ENCODE peak calls at places on chromosomes 6 and 20, in nine cellular contexts. W is K562, Q is HepG2, X is A549, C is SK-N-SH, M is HCT116, R is GM12878, G is endothelial cell of umbilical vein, Y is H1. S is an unnamed sample.

GRCh38 chr6:125201961-125202729 is 48.6 kb downstream of the TPD52L1 start:
- DNase-seq in W (peak), Q (no peak), X (peak), C (no peak), M (peak), R (no peak), G (peak), Y (no peak), S (no peak)

GRCh38 chr6:164825386-164825785 is 484.0 kb downstream of the C6orf118 start:
- DNase-seq in W (no peak), Q (no peak), X (no peak), C (no peak), M (no peak), R (no peak), G (no peak), Y (no peak), S (no peak)

GRCh38 chr6:170093658-170094596 is 197.0 kb downstream of the DLL1 start:
- DNase-seq in W (no peak), Q (no peak), X (no peak), C (no peak), M (no peak), R (no peak), G (no peak), Y (peak), S (no peak)

GRCh38 chr6:71489736-71490135 is 201.1 kb downstream of the OGFRL1 start:
- DNase-seq in W (no peak), Q (peak), X (peak), C (no peak), M (peak), R (no peak), G (peak), Y (no peak), S (no peak)

GRCh38 chr6:138719011-138719635 is 54.4 kb upstream of the CCDC28A start:
- DNase-seq in W (no peak), Q (no peak), X (no peak), C (no peak), M (no peak), R (no peak), G (peak), Y (no peak), S (no peak)

GRCh38 chr6:30955367-30956042 is 14.7 kb downstream of the MUCL3 start:
- DNase-seq in W (peak), Q (no peak), X (no peak), C (peak), M (no peak), R (peak), G (no peak), Y (peak), S (peak)

GRCh38 chr6:166932616-166933015 is 23.7 kb downstream of the RNASET2 start:
- DNase-seq in W (no peak), Q (no peak), X (no peak), C (no peak), M (no peak), R (no peak), G (no peak), Y (no peak), S (no peak)

GRCh38 chr6:139330271-139330670 is 38.5 kb upstream of the TXLNB start:
- DNase-seq in W (no peak), Q (no peak), X (no peak), C (no peak), M (no peak), R (no peak), G (no peak), Y (no peak), S (no peak)

GRCh38 chr20:57482148-57482547 is 42.8 kb downstream of the CTCFL start:
- DNase-seq in W (no peak), Q (no peak), X (no peak), C (no peak), M (no peak), R (no peak), G (no peak), Y (no peak), S (peak)

GRCh38 chr6:139030539-139030938 is 2.0 kb downstream of the ABRACL start:
- DNase-seq in W (no peak), Q (no peak), X (no peak), C (no peak), M (no peak), R (peak), G (no peak), Y (no peak), S (peak)

GRCh38 chr6:37838209-37838921 is 18.8 kb downstream of the ZFAND3 start:
- DNase-seq in W (no peak), Q (no peak), X (no peak), C (no peak), M (no peak), R (no peak), G (no peak), Y (no peak), S (peak)

GRCh38 chr6:13445005-13445743 is 42.2 kb downstream of the GFOD1 start:
- DNase-seq in W (no peak), Q (no peak), X (no peak), C (peak), M (no peak), R (no peak), G (peak), Y (no peak), S (no peak)

GRCh38 chr20:62179162-62179504 is 3.7 kb upstream of the MTG2 start:
- DNase-seq in W (no peak), Q (no peak), X (no peak), C (no peak), M (no peak), R (no peak), G (no peak), Y (no peak), S (no peak)

DNA sequence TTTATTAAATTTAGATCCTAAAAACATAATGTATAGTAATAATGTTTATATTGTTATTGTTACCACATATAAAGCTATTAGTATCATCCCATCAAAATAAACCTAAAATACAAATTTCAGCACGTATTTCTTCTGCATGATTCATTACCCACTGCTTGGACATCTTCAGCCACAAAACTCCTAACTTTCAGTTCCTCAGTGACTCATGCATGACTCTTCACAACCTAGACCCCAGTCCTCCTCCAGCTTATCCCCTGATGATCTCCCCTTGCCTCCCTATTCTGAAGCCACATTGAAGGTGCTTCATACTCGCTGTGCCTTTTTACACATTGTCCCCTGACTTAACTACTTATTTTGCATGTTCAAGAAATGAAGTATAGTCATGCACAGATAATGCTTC is 11.2 kb upstream of the GPRC6A start:
- DNase-seq in W (peak), Q (no peak), X (no peak), C (no peak), M (no peak), R (no peak), G (no peak), Y (no peak), S (peak)
- TF ChIP-seq MAX in W (no peak), Q (no peak), X (no peak), C (no peak), M (no peak), R (no peak), G (no peak), Y (no peak), S (no peak)

GRCh38 chr6:127458817-127459216 is 372 bp downstream of the KIAA0408 start:
- DNase-seq in W (no peak), Q (peak), X (no peak), C (no peak), M (no peak), R (no peak), G (no peak), Y (no peak), S (peak)
- H3K4me3 ChIP-seq in W (no peak), Q (no peak), X (no peak), C (no peak), M (no peak), R (no peak), G (no peak), Y (no peak), S (no peak)

GRCh38 chr20:8631271-8631670 is 437.6 kb upstream of the PLCB4 start:
- DNase-seq in W (no peak), Q (no peak), X (no peak), C (no peak), M (no peak), R (no peak), G (no peak), Y (no peak), S (no peak)

GRCh38 chr20:8635837-8636236 is 433.1 kb upstream of the PLCB4 start:
- DNase-seq in W (no peak), Q (no peak), X (no peak), C (no peak), M (no peak), R (no peak), G (no peak), Y (no peak), S (no peak)

GRCh38 chr20:8627386-8628030 is 441.4 kb upstream of the PLCB4 start:
- DNase-seq in W (no peak), Q (no peak), X (no peak), C (no peak), M (no peak), R (no peak), G (peak), Y (no peak), S (no peak)

GRCh38 chr20:8635048-8635572 is 433.8 kb upstream of the PLCB4 start:
- DNase-seq in W (no peak), Q (no peak), X (no peak), C (no peak), M (no peak), R (no peak), G (no peak), Y (no peak), S (no peak)

DNA sequence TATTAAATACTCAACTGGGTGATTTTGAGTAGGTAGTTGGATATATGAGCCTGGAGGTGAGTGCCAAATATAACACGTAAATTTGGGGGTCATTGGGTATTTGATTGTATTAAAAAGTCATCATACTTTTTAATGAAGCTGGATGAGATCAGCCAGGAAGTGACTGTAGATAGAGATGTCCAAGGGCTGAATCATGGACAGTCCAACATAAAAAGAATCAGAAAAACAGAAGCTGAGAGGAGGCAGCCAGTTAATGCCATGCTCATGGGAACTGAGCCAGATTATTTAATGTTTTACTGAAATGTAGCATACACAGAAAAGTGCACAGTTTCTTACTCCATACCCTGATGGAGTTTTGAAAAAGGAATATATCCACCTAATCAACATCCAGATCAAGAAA is 435.5 kb upstream of the PLCB4 start:
- DNase-seq in W (no peak), Q (no peak), X (no peak), C (no peak), M (no peak), R (no peak), G (peak), Y (no peak), S (no peak)
- TF ChIP-seq CTCF in W (no peak), Q (no peak), X (no peak), C (no peak), M (no peak), R (no peak), G (no peak), Y (no peak), S (no peak)

DNA sequence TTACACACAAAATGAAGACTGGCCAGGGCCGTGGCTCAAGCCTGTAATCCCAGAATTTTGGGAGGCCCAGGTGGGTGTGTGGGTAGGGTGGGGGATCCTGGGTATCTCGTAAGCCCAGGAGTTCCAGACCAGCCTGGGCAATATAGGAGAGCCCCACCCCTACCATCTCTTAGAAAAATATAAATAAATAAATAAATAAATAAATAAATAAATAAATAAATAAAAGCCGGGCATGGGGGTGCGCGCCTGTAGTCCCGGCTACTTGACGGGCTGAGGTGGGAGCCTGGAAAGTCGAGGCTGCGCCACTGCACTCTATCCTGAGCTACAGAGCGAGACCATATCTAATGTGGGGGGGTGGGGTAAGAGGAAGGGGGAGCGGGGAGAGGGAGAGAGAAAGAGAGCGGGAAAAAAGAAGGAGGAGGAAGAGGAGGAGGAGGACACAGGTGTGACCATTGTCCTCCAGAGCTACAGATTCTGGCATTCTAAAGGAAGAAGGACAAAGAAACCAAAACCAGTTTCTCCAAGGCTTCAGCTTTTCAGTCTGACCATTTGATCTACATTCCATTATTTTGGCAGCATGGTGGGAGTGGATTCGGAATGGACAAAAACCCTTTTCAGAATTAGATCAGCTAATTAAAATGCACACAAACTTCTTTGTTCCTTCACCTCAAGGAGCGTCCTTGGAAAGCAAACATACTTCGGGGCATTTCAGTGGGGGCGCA is 616 bp upstream of the C6orf141 start:
- DNase-seq in W (no peak), Q (no peak), X (no peak), C (no peak), M (no peak), R (no peak), G (peak), Y (no peak), S (no peak)
- TF ChIP-seq MAX in W (no peak), Q (no peak), X (no peak), C (no peak), M (no peak), R (no peak), G (no peak), Y (peak), S (no peak)

GRCh38 chr6:16236648-16237199 is 1.7 kb upstream of the GMPR start:
- DNase-seq in W (peak), Q (no peak), X (no peak), C (no peak), M (no peak), R (peak), G (peak), Y (no peak), S (peak)
- H3K4me3 ChIP-seq in W (no peak), Q (no peak), X (no peak), C (peak), M (no peak), R (no peak), G (no peak), Y (no peak), S (no peak)

GRCh38 chr6:81753709-81754678 is 1.5 kb upstream of the TENT5A start:
- DNase-seq in W (peak), Q (peak), X (peak), C (peak), M (peak), R (no peak), G (peak), Y (peak), S (peak)
- TF ChIP-seq CTCF in W (peak), Q (peak), X (peak), C (peak), M (peak), R (peak), G (peak), Y (peak), S (peak)

GRCh38 chr6:117920493-117920845 is 13.4 kb downstream of the SLC35F1 start:
- DNase-seq in W (no peak), Q (peak), X (no peak), C (no peak), M (no peak), R (no peak), G (no peak), Y (no peak), S (peak)
- TF ChIP-seq MAX in W (no peak), Q (no peak), X (no peak), C (no peak), M (no peak), R (no peak), G (no peak), Y (no peak), S (no peak)

DNA sequence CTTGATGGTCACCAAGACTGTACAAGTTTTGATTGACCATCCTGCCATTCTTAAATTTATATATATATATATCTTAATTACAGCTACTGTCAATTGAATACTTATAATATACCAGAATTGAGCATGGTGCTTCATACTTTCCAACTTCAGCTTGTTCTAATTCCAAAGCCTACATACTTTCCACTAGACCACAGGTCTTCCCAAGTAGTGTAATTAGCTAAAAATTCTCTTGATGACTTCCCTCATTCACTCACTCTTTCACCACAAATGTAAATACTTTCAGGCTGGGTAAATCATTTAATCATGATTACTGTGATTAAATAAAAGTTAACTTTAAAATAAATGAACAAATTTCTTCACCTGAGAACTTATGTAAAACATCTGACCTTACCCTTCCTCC is 3.4 kb downstream of the ASF1A start:
- DNase-seq in W (no peak), Q (no peak), X (no peak), C (no peak), M (no peak), R (no peak), G (no peak), Y (no peak), S (no peak)
- H3K4me3 ChIP-seq in W (no peak), Q (no peak), X (no peak), C (no peak), M (no peak), R (peak), G (no peak), Y (no peak), S (peak)

GRCh38 chr6:137165375-137166246 is 7.8 kb downstream of the IL22RA2 start:
- DNase-seq in W (peak), Q (peak), X (peak), C (peak), M (peak), R (peak), G (no peak), Y (no peak), S (peak)
- TF ChIP-seq CTCF in W (peak), Q (peak), X (peak), C (peak), M (peak), R (peak), G (no peak), Y (no peak), S (peak)

DNA sequence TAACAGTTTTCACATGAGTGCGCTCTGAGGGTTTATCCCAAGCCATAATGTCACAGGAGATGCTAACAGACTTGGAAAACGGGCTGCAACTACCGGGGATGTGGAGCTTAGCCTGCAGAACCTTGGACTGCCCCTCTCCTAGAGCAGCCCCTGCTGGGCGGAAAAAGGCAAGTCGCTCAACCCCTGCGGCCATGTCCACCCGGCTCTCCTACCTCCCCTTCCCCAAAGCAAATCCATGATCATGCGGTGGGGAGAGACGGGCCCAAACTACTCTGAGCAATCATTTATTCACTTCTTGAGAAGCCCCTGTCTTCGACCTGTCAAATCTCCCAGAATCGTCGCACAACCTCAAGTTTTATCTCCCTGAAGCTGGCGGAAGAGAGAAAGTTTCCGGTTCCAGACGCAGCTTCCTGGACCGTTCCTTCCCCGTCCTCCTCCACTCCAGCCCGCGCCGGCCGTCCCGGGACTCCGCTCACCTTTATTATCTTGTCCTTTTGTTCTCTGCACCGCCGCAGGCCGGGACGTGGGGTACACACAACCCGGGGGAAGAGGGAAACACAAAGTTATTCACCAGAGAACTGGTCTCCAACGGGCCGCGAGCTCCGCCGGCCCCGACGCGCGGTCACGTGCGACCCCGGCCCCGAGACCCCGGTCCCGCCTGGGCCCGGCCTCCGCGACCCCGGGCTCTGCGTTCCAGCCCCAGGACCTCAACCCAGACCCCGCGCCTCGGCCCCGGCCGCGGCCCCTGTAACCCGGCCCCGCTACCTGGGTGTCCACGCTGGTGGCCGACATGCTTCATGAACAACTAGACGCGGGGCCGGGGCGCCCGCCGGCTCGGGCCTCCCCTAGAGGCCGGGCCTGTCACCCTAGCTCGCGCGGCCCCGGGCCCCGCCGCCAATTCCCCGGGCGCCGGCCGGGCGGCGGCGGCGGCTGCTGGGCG is 560 bp downstream of the YTHDF1 start:
- DNase-seq in W (peak), Q (peak), X (peak), C (peak), M (no peak), R (no peak), G (peak), Y (no peak), S (peak)
- TF ChIP-seq MAX in W (no peak), Q (no peak), X (no peak), C (no peak), M (peak), R (no peak), G (no peak), Y (no peak), S (no peak)